ENCODE peak calls at places on chromosomes 4 and X, in six cellular contexts. E is OCI-LY7, C is stomach, U is HL-60, L is Caco-2, R is AG04450. G is an unnamed sample.

GRCh38 chrX:11321986-11322385 is 28.8 kb downstream of the AMELX start:
- DNase-seq in L (no peak), C (no peak), E (no peak), U (no peak), R (no peak), G (no peak)

GRCh38 chr4:101774807-101775206 is 15.7 kb upstream of the BANK1 start:
- DNase-seq in U (no peak), C (no peak), R (no peak), L (no peak), E (no peak), G (no peak)

GRCh38 chr4:9880411-9881197 is 99.2 kb downstream of the DRD5 start:
- DNase-seq in C (no peak), L (no peak), U (no peak), R (no peak), E (no peak), G (no peak)

GRCh38 chrX:37986893-37987292 is 19.5 kb upstream of the SYTL5 start:
- DNase-seq in R (no peak), L (no peak), E (no peak), C (no peak), U (no peak), G (no peak)

GRCh38 chrX:291411-291901 is 10.3 kb downstream of the PLCXD1 start:
- DNase-seq in R (no peak), L (no peak), C (no peak), U (no peak), E (no peak), G (no peak)

GRCh38 chr4:55733874-55734437 is 85.6 kb upstream of the EXOC1L start:
- DNase-seq in U (no peak), C (peak; percentile 91), L (no peak), R (no peak), E (no peak), G (no peak)

GRCh38 chr4:139030614-139031235 is 15.1 kb downstream of the NOCT start:
- DNase-seq in E (peak; percentile 86), C (peak; percentile 79), U (no peak), R (peak; percentile 65), L (peak; percentile 72), G (peak; percentile 76)

GRCh38 chr4:151389316-151389715 is 19.7 kb upstream of the FHIP1A start:
- DNase-seq in E (no peak), R (no peak), C (no peak), U (no peak), L (no peak), G (no peak)

GRCh38 chr4:112322866-112323265 is 25.7 kb downstream of the ALPK1 start:
- DNase-seq in L (no peak), R (no peak), E (no peak), C (no peak), U (no peak), G (no peak)

GRCh38 chr4:182280439-182281111 is 37.4 kb downstream of the TENM3 start:
- DNase-seq in U (no peak), R (no peak), L (no peak), C (no peak), E (no peak), G (no peak)

GRCh38 chr4:154416183-154416543 is 75.4 kb downstream of the DCHS2 start:
- DNase-seq in U (no peak), C (no peak), R (no peak), L (no peak), E (peak; percentile 35), G (peak; percentile 55)

DNA sequence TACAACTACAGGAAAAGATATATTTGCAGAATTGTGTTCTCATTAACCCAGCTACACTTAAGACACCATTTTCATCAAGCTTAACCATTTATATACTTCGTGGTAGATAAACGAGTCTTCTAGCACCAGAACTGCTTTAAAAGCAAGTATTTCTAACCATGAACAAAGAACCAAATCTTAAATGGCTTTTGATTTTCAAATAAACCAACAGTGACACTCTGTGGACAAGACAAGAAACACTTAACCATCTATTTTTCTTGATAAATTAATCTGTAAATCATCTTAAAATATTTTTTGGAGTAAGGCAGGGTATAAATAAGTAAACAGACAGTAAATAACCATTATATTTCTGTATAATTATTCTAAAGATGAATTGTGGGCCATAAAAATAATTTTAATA is 10.2 kb downstream of the BEND2 start:
- DNase-seq in C (no peak), R (no peak), L (no peak), U (no peak), E (no peak), G (no peak)
- TF ChIP-seq CTCF in C (no peak), R (no peak), L (no peak), U (no peak), E (peak; percentile 46), G (no peak)

DNA sequence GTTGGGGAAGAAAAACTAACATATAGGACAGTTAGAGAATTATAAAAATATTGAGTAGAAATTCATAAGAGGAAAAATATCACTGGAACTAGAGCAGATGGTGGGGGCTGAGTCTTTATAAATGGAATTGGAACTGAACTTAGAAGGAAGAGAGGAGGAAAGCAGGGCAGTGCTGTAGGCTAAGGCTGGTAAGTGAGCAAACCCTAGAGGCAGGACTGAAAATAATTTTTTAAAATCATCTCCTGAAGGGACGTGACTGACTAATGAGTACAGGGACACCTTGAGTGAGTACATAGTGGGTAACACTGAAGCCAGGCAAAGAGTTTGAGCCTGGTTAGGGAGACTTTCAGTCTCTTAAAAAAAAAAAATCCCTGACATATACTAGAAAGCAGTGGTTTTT is 63.3 kb downstream of the GALNT7 start:
- DNase-seq in E (no peak), R (no peak), U (no peak), L (no peak), C (no peak), G (no peak)
- TF ChIP-seq CTCF in E (peak; percentile 53), R (peak; percentile 39), U (no peak), L (no peak), C (no peak), G (no peak)

DNA sequence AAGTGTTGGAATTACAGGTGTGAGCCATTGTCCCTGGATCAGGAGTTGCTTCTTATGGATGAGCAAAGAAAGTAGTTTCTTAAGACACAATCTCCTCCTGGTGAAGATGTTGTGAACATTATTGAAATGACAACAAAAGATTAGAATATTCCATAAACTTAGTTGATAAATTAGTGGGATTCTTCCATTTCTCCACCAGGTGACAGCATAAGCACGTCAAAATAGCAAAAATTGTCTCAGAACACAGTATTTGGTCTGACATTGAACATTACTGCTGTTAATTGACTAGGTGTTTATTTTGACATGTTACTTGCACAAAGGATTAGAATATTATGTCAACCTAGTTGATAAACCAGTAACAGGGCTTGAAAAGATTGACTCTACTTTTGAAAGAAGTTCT is 21.6 kb downstream of the CLDN34 start:
- DNase-seq in C (no peak), U (no peak), E (peak; percentile 29), L (no peak), R (no peak), G (no peak)
- TF ChIP-seq CTCF in C (no peak), U (no peak), E (peak; percentile 73), L (peak; percentile 23), R (peak; percentile 52), G (peak; percentile 43)

GRCh38 chr4:12679217-12679616 is 804.9 kb downstream of the RAB28 start:
- DNase-seq in R (no peak), C (no peak), U (no peak), L (no peak), E (peak; percentile 2), G (no peak)
- TF ChIP-seq CTCF in R (no peak), C (no peak), U (peak; percentile 13), L (peak; percentile 54), E (peak; percentile 65), G (peak; percentile 24)

GRCh38 chr4:18570370-18570769 is 548.8 kb upstream of the LCORL start:
- DNase-seq in U (no peak), C (no peak), R (no peak), L (no peak), E (no peak), G (no peak)

GRCh38 chr4:18566970-18567799 is 545.6 kb upstream of the LCORL start:
- DNase-seq in U (no peak), C (peak; percentile 29), R (no peak), L (peak; percentile 36), E (no peak), G (no peak)

GRCh38 chr4:18571252-18571885 is 549.8 kb upstream of the LCORL start:
- DNase-seq in R (no peak), E (no peak), U (no peak), C (no peak), L (no peak), G (no peak)

DNA sequence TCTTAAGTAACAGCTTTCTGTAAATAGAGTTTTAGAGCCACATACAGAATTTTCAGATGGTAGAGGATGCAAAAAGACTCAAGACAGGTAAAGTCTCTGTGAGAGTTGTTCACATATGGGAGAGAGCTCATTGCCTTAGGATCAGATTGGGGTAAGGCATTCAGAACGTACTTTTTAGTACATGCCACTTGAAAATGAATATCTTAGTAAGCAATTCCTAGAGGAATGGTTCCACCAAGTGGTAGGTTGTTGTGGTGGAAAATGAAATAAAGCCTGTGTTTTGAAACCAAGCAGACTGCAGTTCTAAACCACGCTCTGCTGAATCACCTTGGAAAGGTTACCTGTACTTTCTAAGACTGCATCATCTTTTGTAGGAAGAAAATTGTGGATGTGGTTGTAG is 547.0 kb upstream of the LCORL start:
- DNase-seq in R (no peak), L (no peak), E (no peak), U (no peak), C (no peak), G (no peak)
- TF ChIP-seq CTCF in R (no peak), L (no peak), E (no peak), U (no peak), C (no peak), G (no peak)

DNA sequence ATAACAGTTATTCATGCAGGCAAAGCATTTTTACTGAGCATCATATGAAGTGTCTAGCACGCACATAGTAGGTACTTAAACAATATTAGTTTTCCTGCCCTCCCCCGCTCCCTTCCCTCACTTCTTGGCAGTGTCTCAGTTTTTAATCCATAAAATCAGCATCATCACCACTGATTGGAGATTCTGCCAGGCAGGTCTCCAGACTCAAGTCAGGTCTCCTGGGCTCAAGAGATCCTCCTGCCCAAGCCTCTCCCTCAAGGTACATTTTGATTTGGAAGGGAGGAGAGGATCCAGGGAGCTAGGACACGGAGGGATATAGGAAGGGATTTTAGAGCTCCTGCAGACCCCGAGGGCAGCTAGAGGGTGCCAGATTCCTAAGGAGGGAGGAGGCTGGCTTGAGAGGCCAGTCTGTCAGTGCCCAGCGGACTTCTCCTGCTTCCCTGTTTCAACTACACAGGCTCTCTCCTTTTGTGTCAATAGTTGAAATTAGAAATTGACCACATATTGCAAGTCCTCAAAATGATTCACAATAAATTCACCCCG is 4.4 kb upstream of the FAT1 start:
- DNase-seq in C (no peak), E (no peak), R (no peak), U (no peak), L (peak; percentile 44), G (peak; percentile 15)
- TF ChIP-seq CTCF in C (no peak), E (no peak), R (no peak), U (no peak), L (no peak), G (no peak)

G was measured in endothelial cell.